ENCODE peak calls at places on chromosomes 3 and 15, in five cellular contexts. S is HFF-Myc, F is lower lobe of right lung, D is Peyer's patch, H is uterus. U is an unnamed sample.

GRCh38 chr3:47337656-47338055 is 43.2 kb upstream of the PTPN23 start:
- DNase-seq in S (no peak), F (no peak), D (no peak), H (no peak), U (no peak)

GRCh38 chr3:120352017-120352416 is 2.9 kb upstream of the LRRC58 start:
- DNase-seq in S (no peak), F (no peak), D (no peak), H (no peak), U (no peak)

GRCh38 chr15:38899300-38899699 is 334.7 kb upstream of the RASGRP1 start:
- DNase-seq in S (no peak), F (no peak), D (no peak), H (no peak), U (no peak)

GRCh38 chr15:70262591-70263274 is 165.0 kb upstream of the TLE3 start:
- DNase-seq in S (no peak), F (no peak), D (peak; percentile 54), H (no peak), U (no peak)

GRCh38 chr3:21955406-21955805 is 204.4 kb upstream of the ZNF385D start:
- DNase-seq in S (no peak), F (no peak), D (no peak), H (no peak), U (no peak)

GRCh38 chr3:53255360-53255774 is 455 bp downstream of the TKT start:
- DNase-seq in S (no peak), F (peak; percentile 65), D (peak; percentile 36), H (peak; percentile 26), U (no peak)

GRCh38 chr3:46498916-46499519 is 1.2 kb downstream of the RTP3 start:
- DNase-seq in S (no peak), F (no peak), D (no peak), H (no peak), U (no peak)

GRCh38 chr3:193297421-193297820 is 56.4 kb downstream of the PLAAT1 start:
- DNase-seq in S (no peak), F (no peak), D (no peak), H (no peak), U (no peak)

GRCh38 chr3:60445416-60445815 is 805.8 kb downstream of the FHIT start:
- DNase-seq in S (no peak), F (no peak), D (no peak), H (no peak), U (no peak)

GRCh38 chr15:25062551-25063430 is 108.0 kb downstream of the SNRPN start:
- DNase-seq in S (no peak), F (peak; percentile 9), D (no peak), H (no peak), U (no peak)

GRCh38 chr3:138195491-138195890 is 8.4 kb downstream of the ARMC8 start:
- DNase-seq in S (no peak), F (no peak), D (no peak), H (no peak), U (no peak)

GRCh38 chr15:92494791-92495190 is 101.1 kb downstream of the ST8SIA2 start:
- DNase-seq in S (no peak), F (no peak), D (no peak), H (no peak), U (no peak)

GRCh38 chr15:76346666-76347506 is 10.3 kb downstream of the ISL2 start:
- DNase-seq in S (no peak), F (no peak), D (no peak), H (no peak), U (no peak)

GRCh38 chr15:94453227-94453626 is 221.9 kb downstream of the MCTP2 start:
- DNase-seq in S (no peak), F (no peak), D (no peak), H (no peak), U (no peak)

GRCh38 chr3:34483290-34483887 is 685.0 kb downstream of the PDCD6IP start:
- DNase-seq in S (no peak), F (no peak), D (no peak), H (no peak), U (no peak)

GRCh38 chr3:179672918-179673317 is 20.1 kb downstream of the USP13 start:
- DNase-seq in S (no peak), F (no peak), D (no peak), H (no peak), U (no peak)

GRCh38 chr3:190526787-190527767 is 13.2 kb downstream of the IL1RAP start:
- DNase-seq in S (no peak), F (no peak), D (no peak), H (no peak), U (no peak)

GRCh38 chr3:122576174-122576940 is 1.1 kb upstream of the PARP15 start:
- DNase-seq in S (no peak), F (no peak), D (peak; percentile 73), H (no peak), U (no peak)
- H3K4me3 ChIP-seq in S (no peak overlapping the region), F (no peak overlapping the region), D (no peak overlapping the region), H (no peak overlapping the region), U (no peak overlapping the region)

GRCh38 chr3:112990672-112991602 is at the start of gene GTPBP8:
- DNase-seq in S (peak; percentile 60), F (peak; percentile 95), D (peak; percentile 92), H (peak; percentile 88), U (peak; percentile 29)
- TF ChIP-seq CTCF in S (no peak), F (no peak), D (no peak), H (peak; percentile 15), U (peak; percentile 18)

DNA sequence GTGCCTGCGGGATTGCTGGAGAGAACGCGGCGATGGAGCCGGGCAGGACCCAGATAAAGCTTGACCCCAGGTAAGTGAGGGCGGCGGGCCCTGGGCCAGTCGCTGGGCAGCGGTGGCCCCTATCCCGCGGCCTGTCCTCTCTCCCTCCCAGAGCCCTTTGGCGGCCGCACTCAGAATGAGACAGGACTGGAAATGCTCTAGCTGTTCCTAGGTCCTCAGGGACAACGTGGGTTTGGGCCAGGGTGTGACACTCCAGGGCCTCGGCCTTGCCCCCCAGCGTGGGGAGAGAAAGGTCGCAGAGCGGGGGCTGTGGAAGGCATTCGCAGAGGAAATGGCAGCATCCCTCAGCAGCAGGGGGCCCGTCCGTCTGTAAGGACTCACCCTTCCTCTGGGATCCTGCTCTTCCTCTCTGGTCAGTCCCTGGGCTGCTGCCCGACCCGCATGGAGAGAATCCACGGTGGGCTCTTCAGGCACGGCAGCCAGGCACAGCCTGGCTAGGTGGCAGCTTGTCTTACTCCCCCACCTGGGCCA is 412 bp downstream of the SLC51A start:
- DNase-seq in S (no peak), F (no peak), D (no peak), H (no peak), U (no peak)
- H3K4me3 ChIP-seq in S (no peak overlapping the region), F (no peak overlapping the region), D (peak overlapping the region; percentile 57), H (no peak overlapping the region), U (no peak overlapping the region)

GRCh38 chr3:4322635-4323034 is 19.5 kb downstream of the SETMAR start:
- DNase-seq in S (peak; percentile 71), F (no peak), D (no peak), H (no peak), U (peak; percentile 71)

GRCh38 chr3:4321732-4322131 is 18.6 kb downstream of the SETMAR start:
- DNase-seq in S (no peak), F (no peak), D (no peak), H (no peak), U (no peak)

GRCh38 chr3:4320453-4320852 is 17.3 kb downstream of the SETMAR start:
- DNase-seq in S (no peak), F (no peak), D (no peak), H (no peak), U (no peak)

GRCh38 chr3:4326868-4327267 is 23.7 kb downstream of the SETMAR start:
- DNase-seq in S (no peak), F (no peak), D (no peak), H (no peak), U (no peak)

DNA sequence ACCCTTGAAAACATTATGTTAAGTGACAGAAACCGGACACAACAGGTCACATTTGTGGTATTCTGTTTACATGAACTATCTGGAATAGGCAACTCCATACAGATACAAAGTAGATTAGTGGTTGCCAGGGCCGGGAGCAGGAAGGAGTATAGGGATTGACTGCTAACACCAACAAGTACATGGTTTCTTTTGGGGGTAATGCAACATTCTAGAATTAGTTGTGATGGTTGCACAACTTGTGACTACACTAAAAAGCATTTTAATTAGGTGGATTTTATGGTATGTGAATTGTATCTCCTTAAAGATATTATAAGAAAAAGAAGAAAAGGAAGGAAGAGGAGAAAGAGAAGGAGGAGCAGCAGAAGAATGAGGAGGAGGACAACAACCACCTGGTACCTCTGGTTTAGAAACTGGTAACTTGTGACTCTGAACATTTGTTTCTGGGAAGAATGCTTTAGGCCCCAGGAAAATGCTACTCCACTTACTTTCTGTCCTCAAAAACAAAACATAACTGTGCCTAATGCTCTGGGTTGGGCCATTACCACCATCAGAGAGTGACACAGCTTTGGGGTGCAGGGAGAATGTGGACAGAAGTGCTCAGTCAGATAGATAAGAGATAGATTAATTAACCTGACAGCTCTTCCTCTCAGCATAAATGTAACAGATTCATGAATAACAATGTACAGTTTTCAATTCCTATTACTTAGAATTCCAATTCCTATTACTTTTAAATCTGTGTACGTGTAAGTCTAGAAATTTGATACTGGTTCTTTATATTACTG is 20.3 kb downstream of the SETMAR start:
- DNase-seq in S (no peak), F (no peak), D (no peak), H (no peak), U (no peak)
- TF ChIP-seq CTCF in S (no peak), F (no peak), D (no peak), H (no peak), U (no peak)

GRCh38 chr15:60480149-60480548 is 1.2 kb upstream of the ICE2 start:
- DNase-seq in S (no peak), F (no peak), D (no peak), H (no peak), U (no peak)
- H3K4me3 ChIP-seq in S (no peak overlapping the region), F (no peak overlapping the region), D (no peak overlapping the region), H (no peak overlapping the region), U (no peak overlapping the region)

GRCh38 chr15:101318147-101318809 is 23.2 kb upstream of the SNRPA1 start:
- DNase-seq in S (no peak), F (no peak), D (no peak), H (no peak), U (no peak)

GRCh38 chr15:101322016-101322695 is 27.1 kb upstream of the SNRPA1 start:
- DNase-seq in S (no peak), F (no peak), D (no peak), H (no peak), U (no peak)

GRCh38 chr15:101318810-101319200 is 23.8 kb upstream of the SNRPA1 start:
- DNase-seq in S (no peak), F (no peak), D (no peak), H (no peak), U (no peak)

GRCh38 chr15:101322849-101323477 is 27.9 kb upstream of the SNRPA1 start:
- DNase-seq in S (no peak), F (no peak), D (no peak), H (no peak), U (no peak)

DNA sequence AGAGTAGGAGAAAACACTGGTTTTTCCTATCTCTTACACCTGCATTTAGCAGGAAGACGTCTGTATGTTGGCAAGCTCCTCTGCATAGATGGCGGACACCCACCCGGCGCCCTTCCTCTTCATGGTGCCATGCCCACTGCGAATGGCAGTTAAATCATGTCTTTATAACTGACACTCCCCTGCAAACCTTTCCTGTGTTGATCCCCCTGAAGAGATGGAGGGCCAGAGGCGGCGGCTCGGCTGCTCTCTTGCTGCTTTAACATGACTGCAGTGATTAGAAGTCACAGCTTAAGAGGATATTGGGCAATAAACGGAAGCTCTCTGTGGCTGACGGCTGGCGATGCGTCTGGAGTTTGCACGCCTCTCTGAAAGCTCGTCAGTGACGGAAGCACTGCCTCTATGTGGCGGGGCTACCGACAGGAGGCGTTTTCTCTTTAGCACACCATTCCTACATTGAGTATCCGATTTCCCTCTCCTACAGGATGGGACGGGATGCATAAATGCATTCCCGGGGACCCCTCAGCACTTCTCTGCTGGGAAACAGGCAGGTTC is 25.5 kb upstream of the SNRPA1 start:
- DNase-seq in S (no peak), F (peak; percentile 84), D (no peak), H (no peak), U (no peak)
- TF ChIP-seq CTCF in S (no peak), F (peak; percentile 48), D (peak; percentile 27), H (no peak), U (peak; percentile 38)